ENCODE peak calls at places on chromosomes 11 and 22, in six cellular contexts. D is brain microvascular endothelial cell, N is activated B cell treated with CpG ODN at 0.5 μM for 24 hours, O is IMR-90, V is MCF 10A, I is glutamatergic neuron. J is an unnamed sample.

GRCh38 chr11:61971177-61972111 is 4.0 kb upstream of the FTH1 start:
- DNase-seq in V (peak; percentile 98), D (peak; percentile 99), N (peak; percentile 22), I (peak; percentile 65), O (peak; percentile 99), J (peak; percentile 85)

GRCh38 chr11:92623055-92623454 is 346.4 kb upstream of the MTNR1B start:
- DNase-seq in V (no peak), O (no peak), D (no peak), I (no peak), N (no peak), J (no peak)

GRCh38 chr11:130208241-130209127 is 48.9 kb downstream of the ST14 start:
- DNase-seq in V (no peak), O (no peak), D (no peak), I (no peak), N (no peak), J (no peak)

GRCh38 chr22:27853404-27853803 is 51.8 kb upstream of the MN1 start:
- DNase-seq in D (no peak), O (peak; percentile 68), I (no peak), V (no peak), N (no peak), J (no peak)

GRCh38 chr11:107676341-107676740 is 35.5 kb downstream of the SLN start:
- DNase-seq in I (no peak), O (no peak), D (no peak), V (no peak), N (no peak), J (no peak)

GRCh38 chr22:38411016-38411415 is 44.0 kb downstream of the KCNJ4 start:
- DNase-seq in O (no peak), D (no peak), I (no peak), V (no peak), N (no peak), J (no peak)

GRCh38 chr11:1597331-1597741 is 758 bp downstream of the KRTAP5-2 start:
- DNase-seq in D (no peak), O (no peak), V (no peak), I (no peak), N (no peak), J (no peak)

GRCh38 chr22:29813563-29813962 is 24.5 kb downstream of the ASCC2 start:
- DNase-seq in D (peak; percentile 16), O (no peak), I (no peak), V (peak; percentile 75), N (no peak), J (no peak)

GRCh38 chr11:83549984-83550667 is 264.0 kb upstream of the CCDC90B start:
- DNase-seq in N (no peak), I (no peak), O (no peak), D (no peak), V (no peak), J (no peak)

GRCh38 chr11:13772223-13773046 is 104.0 kb downstream of the FAR1 start:
- DNase-seq in N (no peak), O (peak; percentile 62), I (no peak), V (peak; percentile 76), D (peak; percentile 28), J (peak; percentile 27)

GRCh38 chr22:33832558-33833151 is 87.6 kb downstream of the LARGE1 start:
- DNase-seq in O (no peak), V (no peak), I (no peak), N (no peak), D (no peak), J (no peak)

GRCh38 chr11:3877252-3878035 is 22.0 kb downstream of the STIM1 start:
- DNase-seq in D (no peak), N (no peak), O (no peak), V (no peak), I (no peak), J (no peak)

GRCh38 chr11:17502630-17503029 is 26.0 kb upstream of the ABCC8 start:
- DNase-seq in O (no peak), V (no peak), N (no peak), I (no peak), D (no peak), J (no peak)

GRCh38 chr11:30329150-30329940 is 6.4 kb downstream of the ARL14EP start:
- DNase-seq in I (no peak), D (no peak), O (no peak), N (no peak), V (no peak), J (no peak)

GRCh38 chr11:72609451-72609850 is 64.8 kb downstream of the PDE2A start:
- DNase-seq in N (no peak), D (no peak), V (peak; percentile 26), O (no peak), I (no peak), J (no peak)

GRCh38 chr11:65262381-65262680 is 569 bp downstream of the POLA2 start:
- DNase-seq in N (no peak), D (no peak), V (no peak), I (no peak), O (no peak), J (no peak)

GRCh38 chr11:90476442-90477007 is 253.7 kb upstream of the CHORDC1 start:
- DNase-seq in N (no peak), O (peak; percentile 0), D (peak; percentile 43), V (peak; percentile 71), I (peak; percentile 43), J (peak; percentile 16)

GRCh38 chr22:32323513-32324164 is 34.0 kb upstream of the RFPL3 start:
- DNase-seq in O (no peak), N (no peak), D (no peak), V (no peak), I (no peak), J (no peak)

GRCh38 chr11:18001191-18001590 is 11.7 kb downstream of the SERGEF start:
- DNase-seq in O (peak; percentile 57), V (no peak), D (no peak), N (no peak), I (no peak), J (no peak)

GRCh38 chr11:100719809-100720221 is 32.7 kb downstream of the ARHGAP42 start:
- DNase-seq in N (no peak), D (peak; percentile 90), O (peak; percentile 79), I (no peak), V (peak; percentile 84), J (no peak)

GRCh38 chr11:19279455-19279854 is 38.7 kb upstream of the E2F8 start:
- DNase-seq in N (no peak), V (no peak), D (no peak), I (no peak), O (no peak), J (no peak)

GRCh38 chr11:3056296-3057068 is 741 bp downstream of the CARS1 start:
- DNase-seq in O (no peak), I (no peak), N (peak; percentile 35), V (peak; percentile 33), D (no peak), J (peak; percentile 36)

GRCh38 chr11:80727315-80727714 is 1286.5 kb upstream of the TENM4 start:
- DNase-seq in V (peak; percentile 52), N (no peak), D (peak; percentile 27), O (no peak), I (peak; percentile 19), J (peak; percentile 5)
- TF ChIP-seq CTCF in V (no peak), N (no peak), D (peak; percentile 47), O (no peak), I (no peak), J (no peak)

GRCh38 chr11:106276859-106277436 is 199.5 kb downstream of the AASDHPPT start:
- DNase-seq in I (no peak), V (peak; percentile 29), O (peak; percentile 4), N (no peak), D (no peak), J (no peak)
- TF ChIP-seq CTCF in I (no peak), V (peak; percentile 40), O (peak; percentile 35), N (no peak), D (peak; percentile 56), J (no peak)

DNA sequence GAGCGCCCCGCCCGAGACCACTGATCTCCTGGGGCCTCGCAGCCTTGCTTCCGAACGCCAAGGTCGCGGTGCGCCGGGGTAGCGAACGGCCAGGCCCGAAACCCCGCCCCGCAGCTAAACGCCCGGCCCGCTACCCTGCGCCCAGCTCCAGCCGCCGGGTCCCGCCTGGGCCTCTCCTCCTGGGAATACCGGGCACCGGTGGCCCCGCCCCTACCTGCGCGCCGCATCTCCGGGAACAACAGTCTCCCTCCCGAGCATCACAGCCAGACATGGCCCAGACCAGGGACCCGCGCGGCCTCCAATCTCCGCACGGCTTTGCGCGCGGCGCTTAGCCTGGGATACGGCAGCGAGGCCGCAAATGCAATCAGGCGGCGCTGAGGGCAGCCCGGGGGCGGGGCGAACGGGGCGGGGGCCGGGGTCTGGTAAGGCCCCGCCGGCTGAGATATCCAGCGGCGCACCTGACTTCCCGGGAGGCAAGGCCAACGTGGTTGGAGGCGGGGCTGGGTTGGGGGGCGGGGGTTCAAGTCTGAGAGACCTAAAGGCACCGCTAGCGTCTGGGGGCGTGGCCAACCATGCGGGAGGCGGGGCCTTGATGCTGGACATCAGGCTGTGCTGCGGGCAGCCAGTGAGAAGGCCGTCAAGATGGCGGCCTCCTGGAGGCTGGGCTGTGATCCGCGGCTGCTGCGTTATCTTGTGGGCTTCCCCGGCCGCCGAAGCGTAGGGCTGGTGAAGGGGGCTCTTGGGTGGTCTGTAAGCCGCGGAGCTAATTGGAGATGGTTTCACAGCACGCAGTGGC is at the start of the genes APIP and PDHX:
- DNase-seq in V (peak; percentile 99), N (peak; percentile 93), D (peak; percentile 99), O (peak; percentile 99), I (peak; percentile 100), J (peak; percentile 100)
- TF ChIP-seq CTCF in V (no peak), N (no peak), D (no peak), O (no peak), I (no peak), J (no peak)

GRCh38 chr11:488992-489391 is 18.1 kb downstream of the RNH1 start:
- DNase-seq in I (no peak), O (no peak), D (no peak), N (no peak), V (no peak), J (no peak)

GRCh38 chr11:488579-488978 is 18.5 kb downstream of the RNH1 start:
- DNase-seq in I (no peak), V (no peak), O (no peak), N (no peak), D (no peak), J (no peak)

GRCh38 chr11:487571-488021 is 19.4 kb downstream of the RNH1 start:
- DNase-seq in N (no peak), D (no peak), I (no peak), V (no peak), O (no peak), J (no peak)

GRCh38 chr11:489610-490185 is 17.3 kb downstream of the RNH1 start:
- DNase-seq in D (no peak), V (no peak), O (no peak), I (no peak), N (no peak), J (no peak)

GRCh38 chr11:488062-488461 is 19.0 kb downstream of the RNH1 start:
- DNase-seq in V (no peak), D (no peak), N (no peak), O (no peak), I (no peak), J (no peak)
- TF ChIP-seq CTCF in V (no peak), D (no peak), N (no peak), O (no peak), I (no peak), J (no peak)